ENCODE peak calls at places on chromosomes 12 and 14, in eight cellular contexts. G is type B pancreatic cell, Q is posterior cingulate gyrus, K is H4, H is HT-29, E is uterus, O is RKO, B is NCI-H2029 treated with DMSO at 0.1 percent for 48 hours. I is an unnamed sample.
A peak's percentile ranks its signal among the peaks of the same experiment; 100 is the strongest.

GRCh38 chr14:104799239-104799599 is 1.7 kb upstream of the ZBTB42 start:
- DNase-seq in G (no peak), Q (no peak), K (no peak), H (no peak), E (no peak), O (no peak), B (no peak), I (no peak)

GRCh38 chr12:92929957-92930356 is 862 bp upstream of the EEA1 start:
- DNase-seq in G (no peak), Q (no peak), K (no peak), H (no peak), E (no peak), O (peak; percentile 46), B (no peak), I (no peak)

GRCh38 chr14:58395565-58395814 is 240 bp upstream of the TOMM20L start:
- DNase-seq in G (no peak), Q (no peak), K (no peak), H (no peak), E (no peak), O (no peak), B (no peak), I (no peak)

GRCh38 chr14:64465208-64465821 is at the start of gene AKAP5:
- DNase-seq in G (peak; percentile 83), Q (peak; percentile 74), K (no peak), H (no peak), E (peak; percentile 54), O (peak; percentile 40), B (no peak), I (no peak)

GRCh38 chr14:52690983-52691760 is 4.2 kb downstream of the ERO1A start:
- DNase-seq in G (no peak), Q (no peak), K (no peak), H (no peak), E (no peak), O (no peak), B (peak; percentile 19), I (no peak)

GRCh38 chr12:27064397-27065342 is 17.7 kb downstream of the C12orf71 start:
- DNase-seq in G (no peak), Q (no peak), K (no peak), H (no peak), E (no peak), O (no peak), B (no peak), I (no peak)

GRCh38 chr12:4809013-4809448 is 88.8 kb downstream of the GALNT8 start:
- DNase-seq in G (no peak), Q (peak; percentile 50), K (no peak), H (no peak), E (no peak), O (no peak), B (no peak), I (no peak)

GRCh38 chr12:12441891-12442461 is 85.1 kb downstream of the BORCS5 start:
- DNase-seq in G (no peak), Q (no peak), K (no peak), H (no peak), E (no peak), O (no peak), B (no peak), I (no peak)

GRCh38 chr12:57744777-57745484 is at the start of gene TSPAN31:
- DNase-seq in G (peak; percentile 92), Q (peak; percentile 99), K (peak; percentile 96), H (peak; percentile 99), E (peak; percentile 99), O (peak; percentile 99), B (peak; percentile 97), I (peak; percentile 98)

GRCh38 chr12:2057041-2057792 is 4.4 kb downstream of the CACNA1C start:
- DNase-seq in G (peak; percentile 81), Q (peak; percentile 66), K (peak; percentile 62), H (peak; percentile 56), E (peak; percentile 77), O (peak; percentile 22), B (peak; percentile 9), I (peak; percentile 23)

GRCh38 chr12:122395319-122395718 is 27.1 kb downstream of the CLIP1 start:
- DNase-seq in G (no peak), Q (no peak), K (peak; percentile 29), H (no peak), E (no peak), O (peak; percentile 80), B (no peak), I (no peak)

GRCh38 chr12:1744932-1745331 is 54.1 kb downstream of the ADIPOR2 start:
- DNase-seq in G (no peak), Q (no peak), K (no peak), H (no peak), E (no peak), O (no peak), B (no peak), I (no peak)

GRCh38 chr12:53239643-53240258 is 7.7 kb upstream of the RARG start:
- DNase-seq in G (no peak), Q (no peak), K (no peak), H (no peak), E (no peak), O (no peak), B (no peak), I (no peak)

GRCh38 chr14:57816568-57817284 is 49.2 kb downstream of the SLC35F4 start:
- DNase-seq in G (no peak), Q (no peak), K (no peak), H (no peak), E (no peak), O (peak; percentile 49), B (no peak), I (no peak)

GRCh38 chr14:103220134-103220981 is 97.1 kb downstream of the TNFAIP2 start:
- DNase-seq in G (no peak), Q (no peak), K (no peak), H (no peak), E (no peak), O (no peak), B (no peak), I (no peak)

GRCh38 chr12:47798481-47798948 is 21.2 kb downstream of the HDAC7 start:
- DNase-seq in G (no peak), Q (no peak), K (no peak), H (no peak), E (no peak), O (no peak), B (no peak), I (no peak)

GRCh38 chr12:32566663-32567634 is 112.2 kb upstream of the DNM1L start:
- DNase-seq in G (no peak), Q (no peak), K (no peak), H (no peak), E (no peak), O (no peak), B (no peak), I (no peak)

I was measured in NCI-H460.